ENCODE peak calls at places on chromosomes 16 and 17, in five cellular contexts. A is HCT116, E is adrenal gland, F is Panc1, I is vagina. R is an unnamed sample.
A peak's percentile ranks its signal among the peaks of the same experiment; 100 is the strongest.

GRCh38 chr17:14672830-14673229 is 371.9 kb downstream of the HS3ST3B1 start:
- DNase-seq in A (no peak), E (peak; percentile 8), F (no peak), I (no peak), R (no peak)

GRCh38 chr16:51035110-51035498 is 116.0 kb downstream of the SALL1 start:
- DNase-seq in A (no peak), E (no peak), F (no peak), I (no peak), R (no peak)

GRCh38 chr17:80424261-80424660 is 9.3 kb downstream of the ENDOV start:
- DNase-seq in A (no peak), E (no peak), F (no peak), I (no peak), R (no peak)

GRCh38 chr17:55283256-55283965 is 18.7 kb downstream of the HLF start:
- DNase-seq in A (no peak), E (peak; percentile 27), F (no peak), I (no peak), R (no peak)

GRCh38 chr17:19319771-19320505 is 42.6 kb downstream of the B9D1 start:
- DNase-seq in A (no peak), E (no peak), F (no peak), I (no peak), R (no peak)

GRCh38 chr17:80718428-80718827 is 173.8 kb downstream of the RPTOR start:
- DNase-seq in A (no peak), E (no peak), F (no peak), I (no peak), R (no peak)

GRCh38 chr16:26993988-26994387 is 72.7 kb upstream of the C16orf82 start:
- DNase-seq in A (no peak), E (peak; percentile 65), F (no peak), I (no peak), R (no peak)

GRCh38 chr17:64984181-64984580 is 64.9 kb upstream of the LRRC37A3 start:
- DNase-seq in A (no peak), E (no peak), F (no peak), I (no peak), R (no peak)

GRCh38 chr16:15556130-15556529 is 86.8 kb downstream of the MARF1 start:
- DNase-seq in A (no peak), E (no peak), F (no peak), I (no peak), R (no peak)

GRCh38 chr17:17515921-17516295 is 19.7 kb upstream of the RASD1 start:
- DNase-seq in A (no peak), E (no peak), F (no peak), I (no peak), R (no peak)

GRCh38 chr17:7997186-7997585 is 5.2 kb upstream of the GUCY2D start:
- DNase-seq in A (peak; percentile 67), E (no peak), F (no peak), I (no peak), R (peak; percentile 73)

GRCh38 chr17:144936-145670 is 7.7 kb downstream of the SCGB1C2 start:
- DNase-seq in A (no peak), E (peak; percentile 0), F (no peak), I (no peak), R (peak; percentile 17)

GRCh38 chr16:81711609-81712329 is 67.3 kb upstream of the PLCG2 start:
- DNase-seq in A (peak; percentile 86), E (peak; percentile 67), F (no peak), I (no peak), R (no peak)

DNA sequence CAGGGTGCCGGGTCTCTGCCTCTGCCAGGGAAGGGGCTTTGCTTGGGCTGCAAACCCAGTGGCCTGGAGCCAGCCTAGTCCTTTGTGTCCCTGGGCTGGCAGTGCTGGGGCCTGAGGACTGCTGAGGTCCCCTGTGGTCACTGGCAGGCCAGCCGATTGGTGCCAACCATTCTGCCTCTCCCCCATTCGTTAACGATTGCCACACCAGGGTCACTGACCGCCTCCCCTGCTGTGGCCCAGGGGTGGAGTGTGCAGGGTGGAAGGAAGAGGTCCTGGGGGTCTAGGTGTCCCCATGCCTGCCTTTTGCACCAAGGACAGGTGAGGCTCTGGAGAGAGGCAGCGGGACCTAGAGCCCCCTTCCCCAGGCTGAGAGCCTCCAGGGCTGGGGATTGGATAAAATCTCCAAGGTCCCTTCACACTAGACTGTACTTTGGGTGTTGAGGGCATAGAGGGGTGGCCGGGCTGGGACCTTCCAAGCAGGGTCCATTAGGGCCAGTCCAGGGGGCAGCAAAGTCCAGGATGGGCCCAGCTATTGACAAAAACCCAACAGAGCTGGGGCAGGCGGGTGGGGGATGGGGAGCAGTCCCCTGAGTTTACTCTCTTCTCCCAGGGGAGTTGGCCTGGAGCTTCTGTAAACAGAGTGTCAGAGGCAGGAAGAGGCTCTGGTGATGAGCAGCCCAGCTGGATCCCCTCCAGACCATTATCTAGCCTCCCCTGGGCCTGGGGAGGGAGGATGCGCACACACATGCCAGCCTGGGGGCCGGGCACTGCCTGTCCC is 1.1 kb downstream of the VASN start:
- DNase-seq in A (no peak), E (peak; percentile 83), F (no peak), I (no peak), R (peak; percentile 54)
- TF ChIP-seq CTCF in A (no peak), E (no peak), F (no peak), I (no peak), R (no peak)

DNA sequence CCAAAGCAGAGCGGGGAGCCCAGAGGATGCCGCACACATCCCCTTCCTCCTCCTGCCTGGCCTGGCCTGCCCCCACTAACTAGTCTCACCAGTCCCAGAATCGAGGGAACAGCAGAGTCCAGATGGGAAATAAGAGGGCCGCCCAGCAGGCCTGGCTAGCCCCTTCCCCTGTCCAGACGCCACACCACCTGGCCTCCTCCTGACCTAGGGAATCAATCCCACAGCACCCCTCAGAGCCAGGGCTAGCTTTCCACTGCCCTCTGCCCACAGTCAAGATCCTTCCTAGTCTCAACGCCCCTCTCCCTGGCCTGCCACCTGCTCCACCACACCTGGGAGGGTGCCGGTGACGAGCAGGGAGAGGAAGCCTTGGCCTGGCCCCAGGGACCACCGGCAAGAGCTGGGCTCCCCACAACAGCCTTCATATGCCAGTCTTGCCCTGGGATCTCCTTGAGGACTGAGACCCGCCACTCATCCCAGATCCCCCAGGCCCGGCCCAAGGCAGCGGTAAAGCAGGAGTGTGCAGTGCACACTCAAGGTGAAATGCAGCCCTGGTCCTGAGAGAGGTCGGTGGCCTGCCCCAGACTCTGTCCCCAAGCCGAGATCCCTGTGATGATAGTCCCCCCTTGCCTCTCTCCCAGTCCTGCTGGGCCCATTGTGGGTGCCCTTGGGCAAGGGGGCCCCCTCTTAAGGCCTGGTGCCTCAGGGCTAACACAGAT is 27.9 kb downstream of the KATNB1 start:
- DNase-seq in A (no peak), E (no peak), F (no peak), I (no peak), R (no peak)
- H3K36me3 ChIP-seq in A (no peaks in the 10 kb centered on the region), E (peaks cover 59% of the 10 kb centered on the region), F (no peaks in the 10 kb centered on the region), I (no peaks in the 10 kb centered on the region), R (peaks cover 94% of the 10 kb centered on the region)

GRCh38 chr16:53952215-53953208 is 248.6 kb downstream of the FTO start:
- DNase-seq in A (no peak), E (no peak), F (no peak), I (no peak), R (no peak)
- H3K4me3 ChIP-seq in A (no peak overlapping the region), E (no peak overlapping the region), F (no peak overlapping the region), I (no peak overlapping the region), R (no peak overlapping the region)

DNA sequence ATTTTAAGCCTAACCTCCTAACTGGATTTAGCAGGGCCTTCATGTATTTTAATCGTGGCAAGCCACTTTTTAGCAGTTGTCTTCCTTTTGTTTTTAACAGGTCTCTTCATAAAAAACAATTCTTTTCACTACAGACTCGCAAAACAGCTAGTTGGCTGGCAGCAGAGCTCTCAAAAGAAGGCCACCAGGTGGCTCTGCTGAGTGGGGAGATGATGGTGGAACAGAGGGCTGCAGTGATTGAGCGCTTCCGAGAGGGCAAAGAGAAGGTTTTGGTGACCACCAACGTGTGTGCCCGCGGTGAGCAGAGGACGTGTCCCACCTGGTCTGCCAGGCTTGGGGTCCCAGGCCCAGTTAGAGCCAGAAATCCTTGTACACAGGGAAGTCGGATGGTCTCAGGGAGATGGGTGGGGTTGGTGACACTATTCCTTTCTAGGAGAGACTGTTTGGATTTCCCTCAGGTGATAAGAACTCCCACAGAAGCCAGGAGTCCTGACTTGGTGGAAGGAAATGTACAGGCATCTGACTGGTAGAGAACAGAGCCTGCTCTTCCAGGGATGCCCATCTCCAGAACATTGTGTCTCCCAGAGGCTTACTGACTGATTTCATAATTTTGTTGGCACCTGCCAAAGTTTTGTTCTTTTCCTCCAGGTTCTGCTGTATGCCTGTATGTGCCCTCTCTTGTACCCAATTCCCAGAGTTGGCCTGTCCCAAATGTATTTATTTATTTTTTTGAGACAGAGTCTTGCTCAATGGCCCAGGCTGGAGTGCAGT is 14.9 kb upstream of the DDX19A start:
- DNase-seq in A (no peak), E (no peak), F (no peak), I (no peak), R (no peak)
- TF ChIP-seq CTCF in A (peak; percentile 61), E (peak; percentile 52), F (peak; percentile 80), I (no peak), R (no peak)

R was measured in stomach.